ENCODE peak calls at places on chromosomes 2 and 18, in five cellular contexts. Q is dorsolateral prefrontal cortex, R is fibroblast of the aortic adventitia, L is BJ, X is sigmoid colon. H is an unnamed sample.

GRCh38 chr2:238449909-238450417 is 23.2 kb downstream of the ASB1 start:
- DNase-seq in Q (peak), R (peak), L (no peak), X (peak), H (no peak)

GRCh38 chr18:35478520-35479435 is 19.0 kb downstream of the INO80C start:
- DNase-seq in Q (peak), R (peak), L (peak), X (no peak), H (peak)

GRCh38 chr2:111119004-111119846 is 1.5 kb upstream of the BCL2L11 start:
- DNase-seq in Q (no peak), R (no peak), L (no peak), X (peak), H (no peak)

GRCh38 chr2:117825437-117825836 is 10.9 kb downstream of the DDX18 start:
- DNase-seq in Q (no peak), R (no peak), L (no peak), X (no peak), H (no peak)

GRCh38 chr2:289362-290089 is 1.6 kb upstream of the ALKAL2 start:
- DNase-seq in Q (no peak), R (peak), L (no peak), X (no peak), H (no peak)

GRCh38 chr2:98514879-98515570 is 70.4 kb downstream of the INPP4A start:
- DNase-seq in Q (no peak), R (peak), L (no peak), X (peak), H (no peak)

GRCh38 chr2:144668493-144669110 is 148.7 kb upstream of the ZEB2 start:
- DNase-seq in Q (no peak), R (no peak), L (no peak), X (no peak), H (no peak)

GRCh38 chr2:215280326-215280725 is 31.5 kb upstream of the ATIC start:
- DNase-seq in Q (no peak), R (no peak), L (no peak), X (no peak), H (peak)

GRCh38 chr2:218077464-218078216 is 8.6 kb downstream of the RUFY4 start:
- DNase-seq in Q (no peak), R (no peak), L (no peak), X (no peak), H (no peak)

GRCh38 chr2:46431481-46432235 is 47.7 kb upstream of the TMEM247 start:
- DNase-seq in Q (peak), R (peak), L (no peak), X (no peak), H (no peak)

GRCh38 chr2:96913117-96913397 is 43.2 kb upstream of the SEMA4C start:
- DNase-seq in Q (no peak), R (no peak), L (no peak), X (no peak), H (no peak)

GRCh38 chr2:241950413-241950863 is 80.9 kb downstream of the RTP5 start:
- DNase-seq in Q (no peak), R (no peak), L (no peak), X (peak), H (no peak)

GRCh38 chr18:26806224-26806623 is 59.3 kb downstream of the AQP4 start:
- DNase-seq in Q (no peak), R (no peak), L (no peak), X (no peak), H (no peak)

GRCh38 chr2:194686569-194686968 is 970.5 kb upstream of the SLC39A10 start:
- DNase-seq in Q (no peak), R (no peak), L (no peak), X (no peak), H (no peak)

GRCh38 chr2:224359569-224359968 is 42.3 kb downstream of the FAM124B start:
- DNase-seq in Q (no peak), R (no peak), L (no peak), X (no peak), H (no peak)
- TF ChIP-seq CTCF in Q (no peak), R (peak), L (peak), X (no peak), H (peak)

DNA sequence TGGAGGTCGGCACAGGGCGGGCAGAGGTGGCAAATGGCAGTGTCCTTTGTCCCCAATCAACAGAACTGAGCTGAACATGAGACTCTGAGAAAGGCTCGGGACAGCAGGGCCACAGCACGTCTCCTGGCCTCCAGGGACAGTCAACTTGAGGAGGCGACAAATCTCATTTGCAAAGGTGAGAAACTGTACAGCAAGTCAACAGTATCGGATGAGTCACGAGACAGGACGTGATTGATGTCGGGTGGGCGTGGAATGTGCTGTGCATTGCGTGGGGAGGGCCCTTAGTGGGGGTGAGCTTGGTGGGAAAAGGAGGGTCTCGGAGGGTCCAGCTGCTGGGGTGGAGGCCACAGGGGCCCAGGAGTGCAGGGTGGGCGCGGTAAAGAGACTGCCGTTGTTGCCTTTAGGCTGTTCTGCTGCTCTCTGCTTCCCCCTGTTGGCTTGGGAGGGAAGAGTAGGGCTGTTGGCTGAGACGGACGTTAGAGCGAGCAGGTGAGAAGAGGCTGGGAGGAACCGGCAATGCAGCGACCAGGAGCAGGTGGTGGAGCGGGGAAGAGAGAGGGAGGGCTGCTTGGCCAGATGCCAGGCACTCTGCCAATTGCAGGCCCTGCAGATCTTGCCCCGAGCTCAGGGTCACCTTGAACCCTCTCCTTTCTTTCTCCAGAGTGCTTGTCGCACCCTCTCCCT is 164.3 kb downstream of the BCL2 start:
- DNase-seq in Q (no peak), R (no peak), L (no peak), X (peak), H (no peak)
- H3K4me3 ChIP-seq in Q (peak), R (no peak), L (no peak), X (no peak), H (no peak)

DNA sequence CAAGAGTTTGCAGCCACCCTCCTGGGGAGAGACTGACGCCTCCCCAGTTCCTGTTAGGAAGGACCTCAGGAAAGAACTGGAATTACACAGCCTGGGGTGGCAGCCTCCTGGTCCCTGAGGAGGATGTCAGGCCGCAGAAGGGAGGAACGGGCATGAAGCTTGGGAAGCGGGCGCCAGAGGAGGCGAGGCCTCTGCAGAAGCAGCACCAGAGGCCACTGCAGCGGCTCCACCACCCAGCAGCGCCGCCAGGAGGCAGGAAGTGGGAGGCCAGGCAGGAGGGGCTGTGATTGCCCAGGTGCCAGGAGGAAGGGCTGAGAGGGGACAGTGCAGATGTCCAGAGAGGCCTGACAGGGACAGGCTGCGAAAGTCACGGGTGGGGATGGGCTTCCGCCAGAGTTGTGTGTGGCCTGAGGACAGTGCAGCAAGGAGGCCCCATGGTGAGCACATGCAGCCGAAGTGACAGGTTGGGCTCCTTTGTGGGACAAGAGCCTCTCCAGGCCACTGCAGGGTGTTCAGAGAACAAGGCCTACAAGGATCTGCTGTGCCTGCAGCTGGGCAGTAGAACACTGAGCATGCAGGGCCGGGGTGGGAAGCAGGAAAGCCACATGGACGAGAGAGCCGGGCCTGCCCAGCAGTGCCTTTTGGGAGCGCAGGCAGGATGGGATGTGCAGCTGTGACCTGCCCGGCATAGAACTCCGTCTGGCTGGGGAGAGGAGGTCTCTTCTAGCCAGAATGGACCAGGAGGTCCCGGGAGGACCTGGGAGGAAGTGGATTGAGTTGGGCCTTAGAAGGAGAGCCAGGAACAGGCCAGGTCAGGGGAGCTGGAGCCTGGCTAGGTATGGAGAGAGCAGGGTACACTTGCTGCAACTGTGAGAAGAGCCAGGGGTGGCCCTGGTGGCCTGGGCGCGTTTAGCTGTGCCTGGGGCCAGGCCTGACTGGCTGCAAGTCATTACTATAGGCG is 39.1 kb upstream of the ALPP start:
- DNase-seq in Q (no peak), R (no peak), L (no peak), X (peak), H (no peak)
- TF ChIP-seq CTCF in Q (no peak), R (no peak), L (peak), X (no peak), H (no peak)

DNA sequence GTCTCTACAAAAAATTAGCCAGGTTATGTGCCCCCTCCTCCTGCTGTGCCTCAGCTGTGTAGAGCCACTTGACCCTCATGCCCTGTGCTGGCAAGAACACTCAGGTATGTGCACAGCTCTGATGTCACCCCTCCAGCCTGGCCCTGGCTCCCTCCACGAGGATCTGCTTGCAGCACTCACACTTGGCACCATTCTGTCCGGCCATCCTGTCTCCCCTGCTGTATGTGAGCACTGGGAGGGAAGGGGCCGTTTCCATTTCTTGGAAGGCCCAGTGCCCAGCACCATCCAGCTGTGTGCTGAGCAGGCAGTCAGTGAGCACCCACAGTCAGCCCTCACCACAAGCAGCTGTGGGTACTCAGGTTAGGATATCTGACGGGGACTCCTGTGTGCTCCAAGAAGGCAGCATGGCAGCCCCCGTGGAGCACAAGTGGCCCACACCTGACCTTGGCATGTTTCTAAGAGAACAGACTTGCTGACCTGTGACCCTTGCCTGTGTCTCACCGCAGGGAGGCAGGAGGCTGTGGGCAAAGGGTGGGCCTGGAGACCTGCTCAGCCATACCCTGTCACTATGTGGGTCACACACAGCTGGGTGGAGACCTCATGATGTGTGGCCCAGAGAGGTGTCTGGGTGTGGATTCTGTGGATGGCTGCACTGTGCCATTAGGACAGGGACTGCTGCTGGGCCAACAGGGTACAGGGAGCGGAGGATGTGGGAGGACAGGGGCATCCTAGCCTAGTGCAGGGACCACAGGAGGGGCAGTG is 31.5 kb downstream of the USP34 start:
- DNase-seq in Q (no peak), R (no peak), L (no peak), X (no peak), H (no peak)
- H3K4me3 ChIP-seq in Q (no peak), R (no peak), L (no peak), X (no peak), H (no peak)

DNA sequence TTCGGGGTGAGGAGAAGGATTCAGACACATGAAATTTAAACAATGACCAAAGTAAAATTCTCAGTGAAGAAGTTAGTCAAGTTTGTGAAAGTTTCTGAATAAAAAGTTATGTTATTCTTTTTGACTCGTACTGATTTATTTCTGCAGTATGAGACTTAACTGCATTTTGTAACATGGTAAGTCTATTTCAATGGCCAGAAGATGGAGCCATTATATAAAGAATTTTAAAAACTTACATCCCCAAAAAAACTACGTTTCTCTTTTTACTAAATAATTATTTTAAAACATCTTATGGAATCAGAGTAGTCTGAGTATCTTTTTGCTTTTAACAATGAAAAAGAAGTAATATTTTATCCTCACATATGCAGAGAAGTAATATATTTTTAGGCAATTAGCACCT is 51.4 kb upstream of the SCN1A start:
- DNase-seq in Q (no peak), R (peak), L (no peak), X (no peak), H (no peak)
- TF ChIP-seq CTCF in Q (peak), R (peak), L (peak), X (no peak), H (peak)

GRCh38 chr18:12654971-12655370 is 2.9 kb downstream of the SPIRE1 start:
- DNase-seq in Q (no peak), R (no peak), L (no peak), X (no peak), H (no peak)

GRCh38 chr18:12657849-12658829 is at the start of gene SPIRE1:
- DNase-seq in Q (peak), R (peak), L (no peak), X (peak), H (no peak)

GRCh38 chr18:12657048-12657848 is 659 bp downstream of the SPIRE1 start:
- DNase-seq in Q (peak), R (peak), L (no peak), X (peak), H (no peak)

GRCh38 chr18:12659904-12660605 is 2.1 kb upstream of the SPIRE1 start:
- DNase-seq in Q (peak), R (peak), L (no peak), X (no peak), H (no peak)

GRCh38 chr18:12656671-12657047 is 1.2 kb downstream of the SPIRE1 start:
- DNase-seq in Q (no peak), R (peak), L (no peak), X (no peak), H (no peak)
- H3K4me3 ChIP-seq in Q (peak), R (peak), L (peak), X (peak), H (peak)

DNA sequence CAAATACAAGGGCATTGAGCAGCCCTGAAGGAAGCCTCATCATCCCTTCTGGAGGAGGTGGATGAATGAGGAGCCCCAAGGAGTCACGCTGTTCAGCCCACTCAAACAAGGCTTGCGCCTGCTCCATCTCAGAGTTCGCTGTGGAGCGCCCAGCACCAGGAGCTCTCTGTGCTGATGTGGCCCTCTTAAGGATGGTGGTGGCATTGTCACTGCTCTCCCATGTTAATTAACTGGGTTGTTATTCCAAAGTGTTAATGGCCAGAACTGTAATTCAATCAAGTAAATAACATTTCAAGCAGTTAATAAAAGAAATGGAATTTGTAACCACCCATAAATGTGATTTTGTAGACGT is 726.0 kb upstream of the RAB6C start:
- DNase-seq in Q (peak), R (no peak), L (no peak), X (no peak), H (no peak)
- TF ChIP-seq CTCF in Q (peak), R (no peak), L (no peak), X (no peak), H (no peak)

H was measured in kidney epithelial cell.